ENCODE peak calls at places on chromosomes 13 and 19, in nine cellular contexts. D is GM23338, H is IMR-90, B is heart left ventricle, A is cardiac muscle cell, Y is breast epithelium, C is uterus, W is dorsolateral prefrontal cortex, N is left ventricle myocardium inferior. O is an unnamed sample.

GRCh38 chr13:109256866-109257760 is 529.3 kb downstream of the IRS2 start:
- DNase-seq in D (peak; percentile 21), Y (no peak), H (peak; percentile 97), C (no peak), W (no peak), B (no peak), A (peak; percentile 59), N (no peak), O (no peak)

GRCh38 chr19:44109458-44109857 is 3.7 kb upstream of the ZNF225 start:
- DNase-seq in Y (no peak), N (no peak), C (no peak), B (no peak), H (no peak), A (no peak), D (no peak), W (no peak), O (no peak)

GRCh38 chr13:113082198-113083021 is 23.2 kb upstream of the F7 start:
- DNase-seq in A (no peak), N (no peak), B (peak; percentile 25), C (no peak), D (no peak), Y (no peak), H (no peak), W (no peak), O (no peak)

GRCh38 chr19:16825312-16826168 is 3.7 kb upstream of the SIN3B start:
- DNase-seq in H (peak; percentile 63), W (peak; percentile 58), C (peak; percentile 84), B (peak; percentile 76), N (peak; percentile 58), Y (peak; percentile 55), D (peak; percentile 83), A (no peak), O (peak; percentile 63)

GRCh38 chr13:39133781-39134180 is 95.5 kb downstream of the NHLRC3 start:
- DNase-seq in Y (no peak), C (no peak), H (no peak), D (no peak), W (no peak), B (no peak), A (no peak), N (no peak), O (no peak)

GRCh38 chr19:31352782-31353651 is 3.8 kb upstream of the TSHZ3 start:
- DNase-seq in W (no peak), N (no peak), H (no peak), C (no peak), Y (no peak), B (no peak), D (peak; percentile 59), A (no peak), O (no peak)

GRCh38 chr13:99417151-99417820 is 84.0 kb upstream of the TM9SF2 start:
- DNase-seq in W (no peak), B (no peak), D (peak; percentile 60), A (no peak), C (no peak), Y (peak; percentile 37), N (no peak), H (no peak), O (no peak)

GRCh38 chr19:1935484-1936208 is 5.3 kb upstream of the CSNK1G2 start:
- DNase-seq in A (no peak), N (no peak), Y (no peak), W (peak; percentile 54), B (peak; percentile 69), H (peak; percentile 28), D (peak; percentile 63), C (no peak), O (no peak)

GRCh38 chr19:17680235-17680722 is 7.9 kb downstream of the UNC13A start:
- DNase-seq in D (peak; percentile 64), W (no peak), C (peak; percentile 56), Y (no peak), A (peak; percentile 82), H (peak; percentile 62), N (peak; percentile 82), B (peak; percentile 91), O (peak; percentile 19)

GRCh38 chr19:49629659-49630058 is 10.3 kb downstream of the RRAS start:
- DNase-seq in N (no peak), W (no peak), H (no peak), B (no peak), C (no peak), Y (no peak), D (no peak), A (no peak), O (no peak)

GRCh38 chr19:8835877-8836276 is 3.7 kb downstream of the MBD3L1 start:
- DNase-seq in B (no peak), H (no peak), Y (no peak), D (no peak), N (no peak), W (no peak), A (no peak), C (no peak), O (no peak)
- H3K27me3 ChIP-seq in B (no peaks in the 10 kb centered on the region), H (no peaks in the 10 kb centered on the region), Y (no peaks in the 10 kb centered on the region), D (no peaks in the 10 kb centered on the region), N (peaks cover 6% of the 10 kb centered on the region), W (no peaks in the 10 kb centered on the region), A (no peaks in the 10 kb centered on the region), C (no peaks in the 10 kb centered on the region), O (no peaks in the 10 kb centered on the region)

GRCh38 chr13:94325148-94325528 is 154.3 kb downstream of the DCT start:
- DNase-seq in N (no peak), W (no peak), B (peak; percentile 30), D (no peak), C (no peak), H (no peak), A (no peak), Y (no peak), O (no peak)
- TF ChIP-seq CTCF in N (no peak), W (no peak), B (no peak), D (no peak), C (no peak), H (no peak), A (no peak), Y (no peak), O (no peak)

DNA sequence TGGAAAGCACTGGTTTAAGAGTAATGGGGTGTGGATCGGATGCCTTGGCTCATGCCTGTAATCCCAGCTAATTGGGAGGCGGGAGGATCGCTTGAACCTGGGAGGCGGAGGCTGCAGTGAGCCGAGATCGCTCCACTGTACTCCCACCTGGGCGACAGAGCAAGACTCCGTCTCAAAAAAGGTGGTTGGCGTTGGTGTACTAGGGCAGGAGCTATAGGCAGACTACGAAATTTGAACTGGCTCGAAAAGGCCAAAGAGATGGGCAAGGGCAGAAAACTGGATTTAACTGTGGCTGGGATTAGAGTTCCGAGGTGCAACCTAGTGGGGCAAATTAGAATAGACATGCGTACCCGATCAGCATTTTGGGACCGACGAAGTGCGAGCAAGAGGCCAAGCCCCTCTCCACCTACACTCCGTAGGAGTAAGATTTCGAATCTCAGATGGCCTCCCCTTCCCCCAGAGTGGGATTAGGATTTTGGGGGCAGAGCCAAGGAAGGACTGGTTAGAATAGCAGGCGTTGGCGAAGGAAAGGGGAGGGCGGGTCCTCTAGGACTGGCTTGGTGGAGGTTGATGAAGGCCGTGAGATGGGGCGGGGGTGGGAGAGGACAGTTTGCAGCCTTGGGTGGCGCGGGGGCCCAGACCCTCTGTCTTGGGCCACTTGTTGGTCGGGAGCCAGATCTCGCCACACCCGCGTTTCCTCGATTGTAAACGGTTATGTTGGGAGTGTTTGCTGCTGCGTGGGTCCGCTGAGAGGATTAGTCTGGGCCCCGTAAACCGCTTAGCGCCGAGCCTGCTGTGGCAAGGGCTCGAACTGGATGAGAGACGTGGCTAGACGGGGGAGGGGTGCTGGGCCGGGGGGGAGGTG is 2.0 kb upstream of the INAFM1 start:
- DNase-seq in D (peak; percentile 50), W (peak; percentile 44), N (peak; percentile 52), A (no peak), B (peak; percentile 57), C (no peak), H (no peak), Y (no peak), O (peak; percentile 57)
- H3K27ac ChIP-seq in D (peak overlapping the region; percentile 100), W (peak overlapping the region; percentile 93), N (peak overlapping the region; percentile 98), A (peak overlapping the region; percentile 84), B (peak overlapping the region; percentile 98), C (peak overlapping the region; percentile 98), H (peak overlapping the region; percentile 81), Y (peak overlapping the region; percentile 100), O (peak overlapping the region; percentile 85)

DNA sequence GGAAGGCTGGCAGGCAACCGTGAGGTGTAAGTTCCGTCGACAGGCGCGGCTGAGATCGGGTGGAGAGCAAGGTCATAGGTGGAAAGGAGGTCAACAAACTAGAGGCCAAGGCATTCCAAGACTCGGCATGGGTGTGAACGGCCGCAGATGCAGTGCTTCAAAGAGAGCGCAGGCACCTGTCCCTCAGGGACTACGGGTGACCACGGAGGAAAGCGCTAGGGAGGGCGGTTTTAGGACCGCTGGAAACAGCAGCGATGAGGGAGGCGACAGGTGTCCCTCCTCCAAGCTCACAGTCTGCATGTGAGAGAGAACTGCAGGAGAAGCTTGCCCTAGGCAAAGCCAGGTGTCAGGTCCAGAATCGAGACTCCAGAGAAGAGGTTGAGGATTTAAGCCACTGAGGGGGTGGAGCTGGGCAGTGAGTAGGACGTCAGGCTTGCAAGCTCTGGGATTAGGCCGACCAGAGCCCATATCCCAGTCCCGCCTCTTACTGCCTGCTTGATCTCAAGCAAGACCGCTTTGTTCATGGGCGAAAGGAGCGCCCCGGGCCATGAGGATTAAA is 1.6 kb upstream of the MLNR start:
- DNase-seq in Y (no peak), W (no peak), B (no peak), D (peak; percentile 63), C (no peak), H (peak; percentile 6), N (no peak), A (peak; percentile 18), O (no peak)
- H3K27me3 ChIP-seq in Y (no peaks in the 10 kb centered on the region), W (peaks cover 42% of the 10 kb centered on the region), B (peaks cover 15% of the 10 kb centered on the region), D (peaks cover 78% of the 10 kb centered on the region), C (peaks cover 16% of the 10 kb centered on the region), H (peaks cover 66% of the 10 kb centered on the region), N (peaks cover 63% of the 10 kb centered on the region), A (peaks cover 81% of the 10 kb centered on the region), O (peaks cover 8% of the 10 kb centered on the region)

O was measured in body of pancreas.